ENCODE peak calls at places on chromosome 12, in six cellular contexts. O, I, L, V, K and U are unnamed samples.

GRCh38 chr12:88816201-88816600 is 235.9 kb upstream of the KITLG start:
- DNase-seq in K (no peak), V (no peak), O (no peak), I (no peak), L (no peak), U (peak)

GRCh38 chr12:121786441-121786825 is 7.1 kb downstream of the RHOF start:
- DNase-seq in K (no peak), I (no peak), V (no peak), O (no peak), L (peak), U (peak)

GRCh38 chr12:24480766-24481449 is 468.0 kb downstream of the BCAT1 start:
- DNase-seq in I (no peak), O (no peak), K (no peak), L (no peak), V (no peak), U (no peak)

GRCh38 chr12:92438641-92439396 is 264.0 kb upstream of the PLEKHG7 start:
- DNase-seq in K (no peak), I (no peak), L (no peak), V (no peak), O (no peak), U (no peak)

GRCh38 chr12:442235-442884 is 17.4 kb upstream of the B4GALNT3 start:
- DNase-seq in O (no peak), V (no peak), K (no peak), L (peak), I (no peak), U (peak)

GRCh38 chr12:100554608-100555077 is 18.8 kb upstream of the GAS2L3 start:
- DNase-seq in K (peak), O (no peak), V (no peak), L (peak), I (no peak), U (peak)

GRCh38 chr12:101729842-101730241 is 9.4 kb downstream of the SYCP3 start:
- DNase-seq in I (no peak), K (no peak), O (no peak), V (no peak), L (no peak), U (no peak)

GRCh38 chr12:57625261-57626032 is 7.6 kb downstream of the B4GALNT1 start:
- DNase-seq in L (no peak), I (no peak), O (no peak), V (no peak), K (no peak), U (no peak)

GRCh38 chr12:108053512-108053911 is 75.6 kb upstream of the WSCD2 start:
- DNase-seq in K (no peak), V (no peak), I (no peak), O (no peak), L (no peak), U (no peak)

GRCh38 chr12:71682466-71682865 is 3.4 kb upstream of the TMEM19 start:
- DNase-seq in O (no peak), K (no peak), V (no peak), I (no peak), L (no peak), U (no peak)

GRCh38 chr12:55745361-55746146 is 2.6 kb downstream of the GDF11 start:
- DNase-seq in I (no peak), V (no peak), K (no peak), L (no peak), O (no peak), U (no peak)

GRCh38 chr12:47903151-47903611 is 1.6 kb downstream of the VDR start:
- DNase-seq in I (no peak), K (no peak), O (no peak), L (peak), V (no peak), U (peak)

GRCh38 chr12:91663331-91663998 is 480.8 kb upstream of the DCN start:
- DNase-seq in V (no peak), K (peak), O (no peak), I (no peak), L (no peak), U (no peak)

GRCh38 chr12:120940799-120941198 is 36.6 kb upstream of the SPPL3 start:
- DNase-seq in K (no peak), L (no peak), O (no peak), I (no peak), V (no peak), U (peak)

GRCh38 chr12:53510181-53510812 is 3.0 kb upstream of the NPFF start:
- DNase-seq in K (no peak), O (no peak), I (no peak), V (no peak), L (no peak), U (no peak)

GRCh38 chr12:124603143-124603542 is 35.7 kb upstream of the NCOR2 start:
- DNase-seq in I (no peak), O (no peak), L (no peak), V (no peak), K (no peak), U (no peak)

GRCh38 chr12:127903146-127903545 is 363.8 kb upstream of the TMEM132C start:
- DNase-seq in K (no peak), L (no peak), V (no peak), O (no peak), I (no peak), U (peak)

GRCh38 chr12:2163172-2163927 is 110.6 kb downstream of the CACNA1C start:
- DNase-seq in V (no peak), K (no peak), O (peak), I (no peak), L (peak), U (no peak)

GRCh38 chr12:96770239-96770780 is 136.7 kb upstream of the NEDD1 start:
- DNase-seq in V (no peak), O (no peak), I (no peak), K (peak), L (no peak), U (peak)

GRCh38 chr12:8692573-8692972 is 5.2 kb upstream of the RIMKLB start:
- DNase-seq in I (no peak), V (no peak), K (no peak), O (no peak), L (no peak), U (no peak)

GRCh38 chr12:72300728-72301127 is 28.6 kb downstream of the TRHDE start:
- DNase-seq in V (no peak), K (no peak), I (no peak), L (no peak), O (no peak), U (no peak)

GRCh38 chr12:50326636-50327284 is 43.4 kb upstream of the LIMA1 start:
- DNase-seq in K (no peak), L (peak), I (no peak), V (no peak), O (no peak), U (peak)

GRCh38 chr12:110739488-110739887 is 3.2 kb downstream of the PPP1CC start:
- DNase-seq in O (no peak), L (no peak), K (no peak), V (no peak), I (no peak), U (no peak)